ENCODE peak calls at places on chromosomes 16 and 17, in ten cellular contexts. One of them, this sample, is unnamed. For H3K36me3, the result is how much of the 10 kb centered on the place peaks cover.

GRCh38 chr16:75264999-75265910 is 13.8 kb upstream of the BCAR1 start:
- DNase-seq in upper lobe of right lung: peak
- DNase-seq in endodermal cell: peak
- DNase-seq in endothelial cell of umbilical vein: no peak
- DNase-seq in tibial artery: no peak
- DNase-seq in mucosa of descending colon: peak
- DNase-seq in fibroblast of lung: no peak
- DNase-seq in esophagus muscularis mucosa: no peak
- DNase-seq in HCT116: no peak
- DNase-seq in neural progenitor cell: no peak
- DNase-seq in this sample: peak

GRCh38 chr17:27938864-27939263 is 45.7 kb upstream of the LYRM9 start:
- DNase-seq in neural progenitor cell: no peak
- DNase-seq in endodermal cell: no peak
- DNase-seq in HCT116: no peak
- DNase-seq in upper lobe of right lung: no peak
- DNase-seq in endothelial cell of umbilical vein: no peak
- DNase-seq in fibroblast of lung: no peak
- DNase-seq in tibial artery: no peak
- DNase-seq in mucosa of descending colon: no peak
- DNase-seq in esophagus muscularis mucosa: no peak
- DNase-seq in this sample: no peak

GRCh38 chr17:49862781-49863331 is 15.0 kb upstream of the TAC4 start:
- DNase-seq in esophagus muscularis mucosa: no peak
- DNase-seq in HCT116: no peak
- DNase-seq in neural progenitor cell: no peak
- DNase-seq in endothelial cell of umbilical vein: no peak
- DNase-seq in upper lobe of right lung: no peak
- DNase-seq in endodermal cell: no peak
- DNase-seq in fibroblast of lung: no peak
- DNase-seq in tibial artery: no peak
- DNase-seq in mucosa of descending colon: no peak
- DNase-seq in this sample: no peak

GRCh38 chr17:17067277-17067676 is 25.0 kb downstream of the MPRIP start:
- DNase-seq in endothelial cell of umbilical vein: no peak
- DNase-seq in HCT116: no peak
- DNase-seq in neural progenitor cell: no peak
- DNase-seq in mucosa of descending colon: peak
- DNase-seq in esophagus muscularis mucosa: no peak
- DNase-seq in fibroblast of lung: no peak
- DNase-seq in tibial artery: peak
- DNase-seq in upper lobe of right lung: peak
- DNase-seq in endodermal cell: no peak
- DNase-seq in this sample: no peak

GRCh38 chr17:33459078-33459940 is 166.2 kb upstream of the ASIC2 start:
- DNase-seq in endodermal cell: peak
- DNase-seq in HCT116: no peak
- DNase-seq in esophagus muscularis mucosa: no peak
- DNase-seq in endothelial cell of umbilical vein: no peak
- DNase-seq in upper lobe of right lung: no peak
- DNase-seq in mucosa of descending colon: no peak
- DNase-seq in tibial artery: no peak
- DNase-seq in neural progenitor cell: no peak
- DNase-seq in fibroblast of lung: no peak
- DNase-seq in this sample: no peak

GRCh38 chr16:77876776-77877175 is 88.4 kb downstream of the VAT1L start:
- DNase-seq in upper lobe of right lung: no peak
- DNase-seq in neural progenitor cell: no peak
- DNase-seq in tibial artery: no peak
- DNase-seq in endothelial cell of umbilical vein: no peak
- DNase-seq in esophagus muscularis mucosa: no peak
- DNase-seq in mucosa of descending colon: no peak
- DNase-seq in HCT116: no peak
- DNase-seq in endodermal cell: no peak
- DNase-seq in fibroblast of lung: no peak
- DNase-seq in this sample: no peak

GRCh38 chr16:13093676-13094075 is 192.3 kb downstream of the SHISA9 start:
- DNase-seq in neural progenitor cell: no peak
- DNase-seq in upper lobe of right lung: no peak
- DNase-seq in mucosa of descending colon: no peak
- DNase-seq in esophagus muscularis mucosa: no peak
- DNase-seq in fibroblast of lung: no peak
- DNase-seq in endothelial cell of umbilical vein: no peak
- DNase-seq in endodermal cell: peak
- DNase-seq in HCT116: no peak
- DNase-seq in tibial artery: no peak
- DNase-seq in this sample: no peak

GRCh38 chr17:2214047-2214717 is 89.4 kb downstream of the SMG6 start:
- DNase-seq in esophagus muscularis mucosa: peak
- DNase-seq in neural progenitor cell: peak
- DNase-seq in endothelial cell of umbilical vein: peak
- DNase-seq in upper lobe of right lung: peak
- DNase-seq in fibroblast of lung: peak
- DNase-seq in endodermal cell: peak
- DNase-seq in tibial artery: peak
- DNase-seq in mucosa of descending colon: no peak
- DNase-seq in HCT116: no peak
- DNase-seq in this sample: no peak

GRCh38 chr16:48879173-48879926 is 269.4 kb upstream of the N4BP1 start:
- DNase-seq in neural progenitor cell: no peak
- DNase-seq in fibroblast of lung: no peak
- DNase-seq in esophagus muscularis mucosa: no peak
- DNase-seq in mucosa of descending colon: no peak
- DNase-seq in tibial artery: no peak
- DNase-seq in upper lobe of right lung: no peak
- DNase-seq in HCT116: no peak
- DNase-seq in endothelial cell of umbilical vein: no peak
- DNase-seq in endodermal cell: no peak
- DNase-seq in this sample: no peak

GRCh38 chr16:71423865-71424264 is 18.0 kb downstream of the TLE7 start:
- DNase-seq in upper lobe of right lung: peak
- DNase-seq in neural progenitor cell: no peak
- DNase-seq in tibial artery: no peak
- DNase-seq in endodermal cell: peak
- DNase-seq in esophagus muscularis mucosa: no peak
- DNase-seq in mucosa of descending colon: no peak
- DNase-seq in HCT116: no peak
- DNase-seq in endothelial cell of umbilical vein: no peak
- DNase-seq in fibroblast of lung: no peak
- DNase-seq in this sample: no peak

GRCh38 chr16:71425746-71426068 is 16.1 kb downstream of the TLE7 start:
- DNase-seq in neural progenitor cell: no peak
- DNase-seq in tibial artery: no peak
- DNase-seq in endothelial cell of umbilical vein: no peak
- DNase-seq in esophagus muscularis mucosa: no peak
- DNase-seq in endodermal cell: no peak
- DNase-seq in HCT116: no peak
- DNase-seq in upper lobe of right lung: no peak
- DNase-seq in mucosa of descending colon: no peak
- DNase-seq in fibroblast of lung: no peak
- DNase-seq in this sample: no peak

GRCh38 chr16:71424626-71425025 is 17.2 kb downstream of the TLE7 start:
- DNase-seq in HCT116: no peak
- DNase-seq in endodermal cell: peak
- DNase-seq in fibroblast of lung: no peak
- DNase-seq in tibial artery: no peak
- DNase-seq in esophagus muscularis mucosa: no peak
- DNase-seq in upper lobe of right lung: peak
- DNase-seq in endothelial cell of umbilical vein: no peak
- DNase-seq in neural progenitor cell: no peak
- DNase-seq in mucosa of descending colon: no peak
- DNase-seq in this sample: no peak

GRCh38 chr16:71423016-71423415 is 18.8 kb downstream of the TLE7 start:
- DNase-seq in endothelial cell of umbilical vein: no peak
- DNase-seq in HCT116: no peak
- DNase-seq in fibroblast of lung: no peak
- DNase-seq in upper lobe of right lung: no peak
- DNase-seq in endodermal cell: no peak
- DNase-seq in mucosa of descending colon: no peak
- DNase-seq in neural progenitor cell: no peak
- DNase-seq in esophagus muscularis mucosa: no peak
- DNase-seq in tibial artery: no peak
- DNase-seq in this sample: no peak

GRCh38 chr16:71421911-71422310 is 19.9 kb downstream of the TLE7 start:
- DNase-seq in tibial artery: no peak
- DNase-seq in HCT116: peak
- DNase-seq in endothelial cell of umbilical vein: no peak
- DNase-seq in fibroblast of lung: no peak
- DNase-seq in esophagus muscularis mucosa: no peak
- DNase-seq in mucosa of descending colon: peak
- DNase-seq in neural progenitor cell: peak
- DNase-seq in endodermal cell: peak
- DNase-seq in upper lobe of right lung: peak
- DNase-seq in this sample: no peak
- TF ChIP-seq CTCF in tibial artery: no peak
- TF ChIP-seq CTCF in HCT116: peak
- TF ChIP-seq CTCF in endothelial cell of umbilical vein: peak
- TF ChIP-seq CTCF in fibroblast of lung: peak
- TF ChIP-seq CTCF in esophagus muscularis mucosa: no peak
- TF ChIP-seq CTCF in mucosa of descending colon: peak
- TF ChIP-seq CTCF in neural progenitor cell: peak
- TF ChIP-seq CTCF in endodermal cell: peak
- TF ChIP-seq CTCF in upper lobe of right lung: peak
- TF ChIP-seq CTCF in this sample: peak

GRCh38 chr17:67944035-67944434 is 52.2 kb downstream of the C17orf58 start:
- DNase-seq in endodermal cell: no peak
- DNase-seq in fibroblast of lung: no peak
- DNase-seq in upper lobe of right lung: no peak
- DNase-seq in tibial artery: no peak
- DNase-seq in esophagus muscularis mucosa: no peak
- DNase-seq in HCT116: no peak
- DNase-seq in mucosa of descending colon: no peak
- DNase-seq in endothelial cell of umbilical vein: no peak
- DNase-seq in neural progenitor cell: no peak
- DNase-seq in this sample: no peak

GRCh38 chr17:67947325-67947813 is 48.9 kb downstream of the C17orf58 start:
- DNase-seq in fibroblast of lung: no peak
- DNase-seq in HCT116: no peak
- DNase-seq in esophagus muscularis mucosa: no peak
- DNase-seq in tibial artery: no peak
- DNase-seq in endodermal cell: no peak
- DNase-seq in upper lobe of right lung: no peak
- DNase-seq in mucosa of descending colon: no peak
- DNase-seq in endothelial cell of umbilical vein: no peak
- DNase-seq in neural progenitor cell: no peak
- DNase-seq in this sample: no peak

DNA sequence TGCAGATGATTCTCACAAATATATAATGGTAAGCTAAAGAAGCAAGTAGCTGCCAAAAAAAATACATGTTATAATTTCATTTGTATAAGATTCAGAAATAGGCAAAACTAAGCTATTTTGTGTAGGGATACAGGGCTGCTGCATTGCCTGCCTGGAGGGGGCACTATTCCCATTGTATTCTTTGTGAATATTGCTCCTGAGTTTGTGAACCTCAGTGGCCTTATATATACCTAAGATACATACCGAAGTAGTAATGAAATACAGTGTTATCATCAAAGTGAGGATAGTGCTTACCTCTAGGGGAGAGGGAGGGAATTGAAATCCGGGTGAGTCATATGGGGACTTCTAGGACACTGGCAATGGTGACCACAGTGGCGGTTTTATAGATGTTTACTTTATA is 53.5 kb downstream of the C17orf58 start:
- DNase-seq in HCT116: no peak
- DNase-seq in neural progenitor cell: no peak
- DNase-seq in upper lobe of right lung: no peak
- DNase-seq in esophagus muscularis mucosa: no peak
- DNase-seq in tibial artery: no peak
- DNase-seq in mucosa of descending colon: no peak
- DNase-seq in endothelial cell of umbilical vein: peak
- DNase-seq in endodermal cell: no peak
- DNase-seq in fibroblast of lung: peak
- DNase-seq in this sample: no peak
- H3K36me3 ChIP-seq in HCT116: half or more
- H3K36me3 ChIP-seq in neural progenitor cell: under half
- H3K36me3 ChIP-seq in upper lobe of right lung: half or more
- H3K36me3 ChIP-seq in esophagus muscularis mucosa: half or more
- H3K36me3 ChIP-seq in tibial artery: half or more
- H3K36me3 ChIP-seq in mucosa of descending colon: under half
- H3K36me3 ChIP-seq in endothelial cell of umbilical vein: under half
- H3K36me3 ChIP-seq in endodermal cell: half or more
- H3K36me3 ChIP-seq in fibroblast of lung: under half
- H3K36me3 ChIP-seq in this sample: half or more

GRCh38 chr16:2047330-2048115 is at the start of the genes NTHL1 and TSC2:
- DNase-seq in fibroblast of lung: peak
- DNase-seq in upper lobe of right lung: peak
- DNase-seq in esophagus muscularis mucosa: peak
- DNase-seq in endothelial cell of umbilical vein: peak
- DNase-seq in tibial artery: peak
- DNase-seq in HCT116: peak
- DNase-seq in mucosa of descending colon: peak
- DNase-seq in neural progenitor cell: peak
- DNase-seq in endodermal cell: peak
- DNase-seq in this sample: peak
- TF ChIP-seq CTCF in fibroblast of lung: peak
- TF ChIP-seq CTCF in upper lobe of right lung: peak
- TF ChIP-seq CTCF in esophagus muscularis mucosa: peak
- TF ChIP-seq CTCF in endothelial cell of umbilical vein: no peak
- TF ChIP-seq CTCF in tibial artery: peak
- TF ChIP-seq CTCF in HCT116: peak
- TF ChIP-seq CTCF in mucosa of descending colon: peak
- TF ChIP-seq CTCF in neural progenitor cell: peak
- TF ChIP-seq CTCF in endodermal cell: peak
- TF ChIP-seq CTCF in this sample: peak

GRCh38 chr16:50632927-50633800 is 47.9 kb downstream of the SNX20 start:
- DNase-seq in tibial artery: no peak
- DNase-seq in upper lobe of right lung: no peak
- DNase-seq in endothelial cell of umbilical vein: no peak
- DNase-seq in esophagus muscularis mucosa: no peak
- DNase-seq in endodermal cell: no peak
- DNase-seq in fibroblast of lung: no peak
- DNase-seq in HCT116: no peak
- DNase-seq in neural progenitor cell: no peak
- DNase-seq in mucosa of descending colon: no peak
- DNase-seq in this sample: no peak

GRCh38 chr16:50634090-50634489 is 47.0 kb downstream of the SNX20 start:
- DNase-seq in mucosa of descending colon: no peak
- DNase-seq in endodermal cell: no peak
- DNase-seq in neural progenitor cell: no peak
- DNase-seq in fibroblast of lung: no peak
- DNase-seq in endothelial cell of umbilical vein: no peak
- DNase-seq in esophagus muscularis mucosa: no peak
- DNase-seq in HCT116: no peak
- DNase-seq in tibial artery: no peak
- DNase-seq in upper lobe of right lung: no peak
- DNase-seq in this sample: no peak

GRCh38 chr16:50631249-50631984 is 49.7 kb downstream of the SNX20 start:
- DNase-seq in fibroblast of lung: no peak
- DNase-seq in HCT116: no peak
- DNase-seq in esophagus muscularis mucosa: no peak
- DNase-seq in tibial artery: no peak
- DNase-seq in neural progenitor cell: no peak
- DNase-seq in endothelial cell of umbilical vein: no peak
- DNase-seq in endodermal cell: no peak
- DNase-seq in upper lobe of right lung: no peak
- DNase-seq in mucosa of descending colon: no peak
- DNase-seq in this sample: no peak

GRCh38 chr16:50630394-50631020 is 50.6 kb downstream of the SNX20 start:
- DNase-seq in HCT116: no peak
- DNase-seq in esophagus muscularis mucosa: no peak
- DNase-seq in neural progenitor cell: no peak
- DNase-seq in endodermal cell: no peak
- DNase-seq in mucosa of descending colon: no peak
- DNase-seq in upper lobe of right lung: no peak
- DNase-seq in endothelial cell of umbilical vein: no peak
- DNase-seq in tibial artery: no peak
- DNase-seq in fibroblast of lung: no peak
- DNase-seq in this sample: no peak

GRCh38 chr16:50631985-50632576 is 49.0 kb downstream of the SNX20 start:
- DNase-seq in endodermal cell: no peak
- DNase-seq in tibial artery: no peak
- DNase-seq in esophagus muscularis mucosa: no peak
- DNase-seq in upper lobe of right lung: no peak
- DNase-seq in endothelial cell of umbilical vein: no peak
- DNase-seq in HCT116: no peak
- DNase-seq in mucosa of descending colon: no peak
- DNase-seq in fibroblast of lung: no peak
- DNase-seq in neural progenitor cell: no peak
- DNase-seq in this sample: no peak
- H3K36me3 ChIP-seq in endodermal cell: under half
- H3K36me3 ChIP-seq in tibial artery: under half
- H3K36me3 ChIP-seq in esophagus muscularis mucosa: under half
- H3K36me3 ChIP-seq in upper lobe of right lung: under half
- H3K36me3 ChIP-seq in endothelial cell of umbilical vein: under half
- H3K36me3 ChIP-seq in HCT116: under half
- H3K36me3 ChIP-seq in mucosa of descending colon: under half
- H3K36me3 ChIP-seq in fibroblast of lung: under half
- H3K36me3 ChIP-seq in neural progenitor cell: under half
- H3K36me3 ChIP-seq in this sample: under half

This sample was measured in lower lobe of right lung.